ENCODE peak calls at places on chromosome 1, in seven cellular contexts. R is A549, T is gastrocnemius medialis, X is AG04450, L is heart left ventricle, F is fibroblast of lung, E is hepatocyte. Z is an unnamed sample.

GRCh38 chr1:235532350-235532749 is 28.1 kb upstream of the B3GALNT2 start:
- DNase-seq in E (no peak), R (no peak), L (no peak), X (no peak), T (no peak), F (peak), Z (peak)

GRCh38 chr1:230745071-230745470 is 2.1 kb upstream of the CAPN9 start:
- DNase-seq in L (no peak), X (no peak), R (no peak), F (no peak), T (no peak), E (no peak), Z (no peak)

GRCh38 chr1:15696956-15697521 is 12.9 kb downstream of the PLEKHM2 start:
- DNase-seq in X (no peak), F (no peak), R (no peak), T (no peak), L (no peak), E (no peak), Z (no peak)

GRCh38 chr1:112533029-112533428 is 24.3 kb downstream of the WNT2B start:
- DNase-seq in R (no peak), E (no peak), L (no peak), F (peak), X (peak), T (no peak), Z (no peak)

GRCh38 chr1:203628997-203629508 is 2.4 kb downstream of the ATP2B4 start:
- DNase-seq in E (no peak), L (no peak), T (no peak), F (peak), X (no peak), R (no peak), Z (no peak)

GRCh38 chr1:14442669-14443068 is 155.8 kb upstream of the KAZN start:
- DNase-seq in T (no peak), R (no peak), F (no peak), E (no peak), L (no peak), X (no peak), Z (no peak)

GRCh38 chr1:95126846-95127245 is 9.7 kb downstream of the TLCD4 start:
- DNase-seq in F (no peak), R (no peak), L (no peak), X (no peak), T (no peak), E (no peak), Z (no peak)

GRCh38 chr1:154808909-154809262 is 61.2 kb downstream of the KCNN3 start:
- DNase-seq in X (no peak), F (no peak), E (no peak), T (peak), L (no peak), R (no peak), Z (no peak)

GRCh38 chr1:75991497-75992114 is 59.4 kb upstream of the ASB17 start:
- DNase-seq in R (peak), F (peak), L (peak), X (peak), T (peak), E (peak), Z (peak)

GRCh38 chr1:200029035-200029623 is 1.6 kb downstream of the NR5A2 start:
- DNase-seq in T (no peak), R (peak), L (no peak), E (peak), X (no peak), F (peak), Z (peak)

GRCh38 chr1:92211166-92211565 is 6.5 kb upstream of the C1orf146 start:
- DNase-seq in R (no peak), T (no peak), X (peak), E (no peak), L (no peak), F (peak), Z (no peak)
- TF ChIP-seq CTCF in R (no peak), T (no peak), X (no peak), E (no peak), L (no peak), F (no peak), Z (no peak)

GRCh38 chr1:96968582-96969378 is 247.2 kb downstream of the PTBP2 start:
- DNase-seq in E (peak), L (no peak), X (no peak), F (no peak), R (no peak), T (no peak), Z (no peak)
- H3K27ac ChIP-seq in E (no peak), L (no peak), X (no peak), F (no peak), R (no peak), T (no peak), Z (no peak)

GRCh38 chr1:160726114-160726497 is 12.9 kb upstream of the SLAMF7 start:
- DNase-seq in E (peak), X (no peak), R (peak), F (no peak), T (no peak), L (no peak), Z (no peak)
- TF ChIP-seq CTCF in E (no peak), X (no peak), R (no peak), F (no peak), T (no peak), L (no peak), Z (no peak)

DNA sequence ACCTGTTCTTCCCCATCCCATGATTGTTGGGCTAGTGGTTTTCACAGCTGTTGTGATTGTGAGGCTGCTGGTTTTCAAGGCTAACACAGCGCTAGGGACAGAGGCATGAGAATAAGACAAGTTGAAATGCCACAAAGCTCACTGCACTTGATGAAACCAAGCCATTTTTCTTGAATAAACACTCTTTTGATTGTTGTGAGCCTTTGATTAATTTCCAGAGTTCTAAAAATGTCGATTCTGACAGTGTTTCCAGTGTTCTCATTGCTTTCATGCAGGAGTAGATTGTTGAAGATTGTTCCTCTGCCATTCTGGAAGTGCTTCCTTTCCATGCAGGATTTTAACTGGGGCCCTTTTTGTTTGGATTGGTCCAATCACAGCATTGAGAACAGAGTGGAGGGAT is 134.9 kb upstream of the GRIK3 start:
- DNase-seq in X (no peak), T (no peak), E (no peak), L (no peak), R (no peak), F (no peak), Z (no peak)
- H3K27ac ChIP-seq in X (no peak), T (no peak), E (no peak), L (no peak), R (no peak), F (no peak), Z (no peak)

GRCh38 chr1:224696891-224697765 is 81.0 kb downstream of the CNIH3 start:
- DNase-seq in L (no peak), F (peak), X (peak), E (no peak), R (no peak), T (no peak), Z (peak)

GRCh38 chr1:224703702-224704408 is 87.7 kb downstream of the CNIH3 start:
- DNase-seq in E (no peak), T (no peak), X (no peak), F (no peak), L (no peak), R (no peak), Z (no peak)

GRCh38 chr1:224697888-224698450 is 81.9 kb downstream of the CNIH3 start:
- DNase-seq in X (no peak), E (no peak), L (no peak), F (no peak), R (no peak), T (no peak), Z (no peak)

GRCh38 chr1:224704409-224704735 is 88.3 kb downstream of the CNIH3 start:
- DNase-seq in F (no peak), T (no peak), E (no peak), X (no peak), L (no peak), R (no peak), Z (no peak)

GRCh38 chr1:224700915-224701531 is 84.9 kb downstream of the CNIH3 start:
- DNase-seq in E (no peak), L (no peak), T (no peak), R (peak), F (no peak), X (no peak), Z (no peak)
- TF ChIP-seq CTCF in E (peak), L (no peak), T (no peak), R (no peak), F (peak), X (peak), Z (no peak)

GRCh38 chr1:174005032-174005431 is 17.1 kb downstream of the RC3H1 start:
- DNase-seq in E (no peak), T (no peak), F (no peak), R (no peak), X (no peak), L (no peak), Z (no peak)
- H3K27ac ChIP-seq in E (no peak), T (peak), F (no peak), R (no peak), X (no peak), L (no peak), Z (no peak)

DNA sequence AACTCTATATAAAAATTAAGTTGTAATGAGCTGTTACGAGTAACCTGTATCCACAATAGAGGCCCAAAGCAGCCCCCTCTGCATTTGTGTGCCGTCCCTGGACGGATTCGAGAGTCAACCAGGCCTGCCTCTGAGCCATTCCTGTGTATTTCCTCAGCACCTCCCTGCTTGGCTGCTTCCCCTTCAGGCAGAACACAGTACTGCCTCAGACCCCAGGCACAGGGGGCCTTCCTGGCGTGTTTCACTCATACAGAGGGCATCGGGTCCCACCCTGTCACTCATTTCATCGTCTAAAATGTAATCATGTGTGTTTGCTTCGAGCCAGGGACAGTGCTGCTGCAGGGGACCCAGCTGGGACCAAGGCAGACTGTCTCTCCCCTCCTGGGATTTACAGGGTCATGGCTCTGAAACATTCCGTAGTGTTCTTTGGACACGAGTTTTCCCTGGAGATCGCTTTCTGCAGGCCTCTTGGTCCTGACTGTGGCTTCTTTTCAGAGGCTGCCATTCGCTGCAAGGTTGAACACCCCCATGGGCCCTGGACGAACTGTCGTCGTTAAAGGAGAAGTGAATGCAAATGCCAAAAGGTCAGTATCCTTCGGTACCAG is 19.4 kb downstream of the LGALS8 start:
- DNase-seq in F (no peak), X (no peak), E (no peak), L (no peak), T (no peak), R (peak), Z (no peak)
- TF ChIP-seq CTCF in F (no peak), X (no peak), E (no peak), L (no peak), T (no peak), R (no peak), Z (no peak)

GRCh38 chr1:83102630-83103071 is 896.3 kb downstream of the TTLL7 start:
- DNase-seq in L (no peak), X (no peak), F (peak), R (no peak), E (peak), T (no peak), Z (peak)

GRCh38 chr1:83110156-83110555 is 888.8 kb downstream of the TTLL7 start:
- DNase-seq in E (no peak), L (no peak), R (no peak), T (no peak), X (no peak), F (no peak), Z (no peak)

GRCh38 chr1:83100133-83100532 is 898.8 kb downstream of the TTLL7 start:
- DNase-seq in X (no peak), L (no peak), R (no peak), E (no peak), F (no peak), T (no peak), Z (no peak)

GRCh38 chr1:83109692-83110091 is 889.2 kb downstream of the TTLL7 start:
- DNase-seq in X (no peak), E (no peak), R (no peak), T (no peak), F (no peak), L (no peak), Z (no peak)

GRCh38 chr1:83104558-83104957 is 894.4 kb downstream of the TTLL7 start:
- DNase-seq in X (no peak), F (no peak), T (no peak), L (no peak), R (no peak), E (no peak), Z (no peak)
- H3K27ac ChIP-seq in X (no peak), F (no peak), T (no peak), L (no peak), R (no peak), E (no peak), Z (no peak)

Z was measured in RWPE1.